ENCODE peak calls at places on chromosomes 7 and 10, in five cellular contexts. E is prostate gland, O is MM.1S, D is uterus, U is tibial nerve. W is an unnamed sample.

GRCh38 chr10:78807504-78808202 is 261.1 kb upstream of the ZMIZ1 start:
- DNase-seq in U (no peak), D (no peak), O (no peak), E (no peak), W (no peak)

GRCh38 chr7:113159746-113160339 is 41.5 kb upstream of the SMIM30 start:
- DNase-seq in O (peak), E (no peak), U (no peak), D (no peak), W (peak)

GRCh38 chr7:83677180-83677866 is 28.4 kb upstream of the SEMA3E start:
- DNase-seq in O (no peak), E (no peak), D (no peak), U (no peak), W (no peak)

GRCh38 chr7:80770061-80770460 is 131.6 kb downstream of the CD36 start:
- DNase-seq in U (no peak), E (no peak), O (no peak), D (no peak), W (no peak)

GRCh38 chr10:24723788-24724380 is at the start of gene ARHGAP21:
- DNase-seq in D (peak), O (peak), U (peak), E (peak), W (peak)

GRCh38 chr7:122304604-122304975 is at the start of gene FEZF1:
- DNase-seq in U (no peak), O (peak), D (no peak), E (peak), W (no peak)

GRCh38 chr10:12390733-12391132 is 41.4 kb downstream of the CAMK1D start:
- DNase-seq in D (peak), O (no peak), E (no peak), U (peak), W (peak)

GRCh38 chr10:43045246-43045621 is 31.6 kb upstream of the RET start:
- DNase-seq in O (no peak), U (no peak), E (no peak), D (no peak), W (no peak)

GRCh38 chr10:34494012-34494411 is 321.1 kb downstream of the PARD3 start:
- DNase-seq in O (no peak), D (no peak), E (no peak), U (no peak), W (no peak)

GRCh38 chr7:122520961-122521555 is 177.9 kb downstream of the RNF133 start:
- DNase-seq in E (no peak), D (no peak), O (no peak), U (no peak), W (no peak)

GRCh38 chr7:40008218-40008815 is 58.3 kb downstream of the CDK13 start:
- DNase-seq in D (no peak), U (no peak), E (no peak), O (no peak), W (no peak)

GRCh38 chr7:152615052-152615741 is 60.7 kb downstream of the XRCC2 start:
- DNase-seq in U (no peak), O (no peak), E (no peak), D (no peak), W (no peak)

GRCh38 chr10:77424257-77424656 is 213.4 kb downstream of the KCNMA1 start:
- DNase-seq in O (no peak), U (no peak), E (no peak), D (no peak), W (no peak)
- H3K27ac ChIP-seq in O (no peak), U (no peak), E (no peak), D (peak), W (no peak)

DNA sequence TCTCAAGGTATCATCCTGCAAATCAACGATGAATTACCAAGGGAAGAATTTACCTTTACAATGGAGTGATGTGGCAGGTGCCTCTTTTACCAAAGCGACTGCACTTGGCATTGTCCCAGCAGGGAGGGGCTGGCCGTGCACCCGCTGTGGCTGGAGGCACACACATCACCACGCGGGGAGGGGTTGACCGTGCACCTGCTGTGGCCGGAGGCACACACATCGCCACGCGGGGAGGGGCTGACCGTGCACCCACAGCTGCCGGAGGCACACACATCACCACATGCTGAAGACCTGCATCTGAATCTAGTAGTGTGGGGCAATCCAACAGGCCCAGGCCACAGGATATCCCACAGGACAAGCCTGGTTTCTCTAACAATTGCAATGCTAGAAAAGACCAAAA is 493.5 kb downstream of the DNAJB6 start:
- DNase-seq in U (no peak), E (no peak), D (no peak), O (no peak), W (no peak)
- H3K4me3 ChIP-seq in U (no peak), E (no peak), D (no peak), O (no peak), W (no peak)

DNA sequence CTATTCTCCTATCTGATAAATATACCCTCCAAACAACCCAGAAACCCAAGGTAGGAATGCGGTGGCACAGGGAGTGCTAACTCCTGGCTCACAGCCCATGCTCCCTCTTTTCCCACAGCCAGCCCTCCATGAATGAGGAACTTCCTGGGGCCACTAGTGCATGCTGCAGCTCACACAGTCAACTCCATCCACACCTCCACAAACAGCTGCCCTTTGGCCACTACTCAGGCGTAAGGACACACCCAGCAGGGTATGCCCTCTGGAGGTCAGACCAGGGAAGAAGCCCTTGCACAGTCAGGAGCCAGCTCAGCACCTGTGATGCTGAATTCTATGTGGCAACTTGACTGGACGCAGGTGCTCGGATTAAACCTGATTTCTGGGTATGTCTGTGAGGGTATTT is 85.2 kb upstream of the PIK3CG start:
- DNase-seq in D (no peak), O (peak), U (no peak), E (no peak), W (no peak)
- TF ChIP-seq CTCF in D (no peak), O (peak), U (no peak), E (no peak), W (no peak)

GRCh38 chr7:131543298-131543697 is 13.1 kb downstream of the PODXL start:
- DNase-seq in D (no peak), U (no peak), E (no peak), O (no peak), W (no peak)
- H3K27ac ChIP-seq in D (peak), U (peak), E (no peak), O (no peak), W (no peak)

GRCh38 chr7:27155816-27156507 is 513 bp downstream of the HOXA7 start:
- DNase-seq in O (no peak), D (peak), E (no peak), U (no peak), W (peak)
- H3K4me3 ChIP-seq in O (peak), D (peak), E (peak), U (peak), W (peak)

DNA sequence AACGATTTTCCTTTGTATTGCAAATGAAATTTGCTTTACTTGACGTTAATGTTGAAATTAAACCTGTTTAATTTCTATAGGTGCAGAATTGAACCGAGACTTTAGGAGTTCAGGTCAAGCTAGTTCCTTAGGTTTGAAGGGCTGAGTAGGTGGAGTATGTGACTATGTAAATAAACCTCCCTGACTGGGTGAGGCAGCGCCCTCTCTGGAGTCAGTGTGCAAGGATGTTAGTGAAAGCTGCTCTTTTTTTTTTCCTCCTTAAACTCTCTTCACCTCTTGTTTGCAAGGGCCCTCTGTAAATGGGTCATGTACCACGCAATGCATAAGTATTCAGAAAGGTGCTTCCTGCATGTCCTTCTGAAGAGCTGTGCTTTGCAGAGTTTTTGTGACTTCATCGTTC is 33.8 kb downstream of the GALNT17 start:
- DNase-seq in E (no peak), O (no peak), D (no peak), U (no peak), W (no peak)
- TF ChIP-seq CTCF in E (no peak), O (no peak), D (no peak), U (no peak), W (no peak)

GRCh38 chr10:132713421-132714095 is 72.4 kb downstream of the NKX6-2 start:
- DNase-seq in E (no peak), O (no peak), U (no peak), D (no peak), W (no peak)

GRCh38 chr10:132714906-132715790 is 70.8 kb downstream of the NKX6-2 start:
- DNase-seq in E (no peak), O (no peak), D (no peak), U (no peak), W (no peak)

GRCh38 chr10:132712698-132713232 is 73.2 kb downstream of the NKX6-2 start:
- DNase-seq in E (no peak), D (no peak), U (no peak), O (no peak), W (no peak)

GRCh38 chr10:132715791-132716680 is 69.9 kb downstream of the NKX6-2 start:
- DNase-seq in O (no peak), E (no peak), U (no peak), D (no peak), W (no peak)

GRCh38 chr10:132714096-132714721 is 71.7 kb downstream of the NKX6-2 start:
- DNase-seq in U (no peak), E (no peak), D (no peak), O (no peak), W (no peak)
- H3K27ac ChIP-seq in U (peak), E (no peak), D (no peak), O (no peak), W (no peak)

DNA sequence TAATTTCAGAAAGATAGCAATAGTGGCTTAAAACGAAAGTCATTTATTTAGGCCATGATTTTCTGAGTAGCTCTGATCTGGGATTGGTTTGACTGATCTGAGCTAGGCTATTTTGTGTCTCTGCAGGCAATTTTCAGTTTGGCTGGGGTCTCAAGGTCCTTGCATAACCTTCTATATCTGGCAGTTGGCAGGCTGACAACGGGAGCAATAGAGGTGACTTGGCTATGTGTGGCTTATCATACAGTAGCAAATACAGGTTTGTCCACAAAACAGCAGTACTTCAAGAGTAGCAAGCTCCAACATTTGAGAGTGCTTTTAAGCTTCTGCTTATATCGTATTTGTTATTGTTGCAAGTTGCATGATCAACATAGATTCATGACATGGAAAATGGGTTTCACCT is 1167.3 kb upstream of the CELF2 start:
- DNase-seq in D (no peak), E (no peak), U (no peak), O (no peak), W (no peak)
- H3K4me3 ChIP-seq in D (no peak), E (no peak), U (no peak), O (no peak), W (no peak)

DNA sequence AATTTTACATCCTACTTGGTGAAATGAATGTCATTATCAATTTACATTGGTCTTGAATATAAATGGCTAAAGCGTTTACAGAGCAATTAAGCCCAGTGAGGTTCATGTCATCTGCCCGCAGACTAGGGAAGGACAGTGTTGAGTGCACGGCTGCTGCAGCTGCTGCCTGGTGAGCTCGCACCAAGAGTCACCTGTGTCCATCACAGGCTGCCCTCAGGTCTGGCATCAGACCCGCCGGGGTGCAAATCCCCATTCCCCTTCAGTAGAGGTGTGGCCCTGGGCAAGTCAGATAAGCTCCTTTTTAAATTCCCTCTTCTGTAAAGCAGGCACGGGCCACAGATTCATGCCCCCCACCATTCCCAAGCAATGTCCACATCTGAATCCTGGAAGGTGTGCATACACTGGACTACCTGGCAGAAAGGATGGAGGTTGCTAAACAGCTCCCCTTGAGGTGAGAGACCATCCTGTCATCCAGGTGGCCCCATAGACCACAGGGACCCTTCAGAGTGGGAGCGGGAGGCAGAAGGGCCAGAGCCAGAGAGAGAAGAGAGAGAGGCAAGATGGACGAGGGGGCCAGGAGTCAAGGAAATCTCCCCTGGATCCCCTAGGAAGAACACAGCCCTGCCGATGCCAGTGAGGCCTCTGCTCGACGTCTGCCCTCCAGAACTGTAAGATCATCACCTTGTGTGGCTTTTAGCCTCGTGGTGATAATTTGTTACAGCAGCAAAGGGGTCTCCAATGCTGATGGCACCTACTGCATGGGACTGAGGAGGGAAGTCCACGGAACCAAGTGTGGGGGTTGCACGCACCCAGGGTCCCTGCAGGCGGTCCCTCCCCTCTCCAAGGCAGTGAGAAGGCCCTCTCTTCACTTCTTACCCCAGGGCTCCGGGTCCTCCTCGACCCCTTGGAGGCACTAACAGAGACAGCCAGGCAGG is 168.8 kb downstream of the TCERG1L start:
- DNase-seq in D (no peak), U (no peak), O (no peak), E (no peak), W (no peak)
- TF ChIP-seq CTCF in D (no peak), U (no peak), O (no peak), E (no peak), W (no peak)

DNA sequence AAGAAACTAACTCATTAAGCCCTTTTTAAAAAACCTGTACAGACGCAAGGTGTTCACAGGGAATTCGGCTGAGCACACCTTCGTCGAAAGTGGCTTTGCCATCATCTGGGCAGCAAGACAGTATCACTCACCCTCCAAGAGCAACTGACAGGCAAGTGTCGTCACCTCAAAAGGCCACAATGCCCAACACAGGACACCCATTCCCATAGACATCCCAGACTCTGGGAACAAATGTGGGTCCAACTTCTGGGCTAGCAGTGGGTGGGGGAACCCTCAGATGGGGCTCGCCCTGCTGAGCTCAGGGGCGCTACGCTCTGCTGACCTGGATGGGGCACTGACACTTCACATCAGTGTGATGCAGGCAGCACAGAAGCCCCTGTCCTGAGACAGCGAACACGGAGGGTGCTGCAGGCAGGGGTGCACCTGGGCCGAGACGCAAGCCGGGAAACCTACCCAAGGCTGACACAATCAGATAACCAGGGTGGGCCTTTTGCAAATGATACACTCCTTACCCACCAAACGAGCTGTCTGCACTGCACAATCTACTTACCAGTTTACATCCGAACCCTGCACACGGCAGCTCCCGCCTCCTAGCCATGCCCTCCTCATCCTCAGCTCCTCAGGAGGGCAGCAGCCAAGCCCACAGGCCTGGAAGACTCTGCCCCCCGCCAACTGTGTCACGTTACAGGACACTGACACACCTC is 1.7 kb downstream of the DIP2C start:
- DNase-seq in U (no peak), O (no peak), D (no peak), E (no peak), W (no peak)
- H3K27ac ChIP-seq in U (peak), O (no peak), D (peak), E (peak), W (no peak)